ENCODE peak calls at places on chromosomes 11 and 22, in seven cellular contexts. V is gastrocnemius medialis; Z is stimulated activated CD4-positive, alpha-beta T cell treated with anti-CD3 and anti-CD28 coated beads, TNF-alpha, amount 100 ng/mL, for 1 hour; B is LoVo; S is left ventricle myocardium superior; I is activated T-cell treated with anti-CD3 and anti-CD28 coated beads for 1 hour; A is GM06990. D is an unnamed sample.

GRCh38 chr22:47098121-47098520 is 335.7 kb downstream of the TBC1D22A start:
- DNase-seq in V (no peak), Z (no peak), B (no peak), S (no peak), I (no peak), A (no peak), D (no peak)

GRCh38 chr22:44436656-44437492 is 61.2 kb downstream of the RTL6 start:
- DNase-seq in V (no peak), Z (no peak), B (no peak), S (no peak), I (no peak), A (no peak), D (no peak)

GRCh38 chr11:33869511-33870422 is 22.1 kb downstream of the LMO2 start:
- DNase-seq in V (peak; percentile 31), Z (no peak), B (peak; percentile 38), S (peak; percentile 62), I (no peak), A (peak; percentile 68), D (no peak)

GRCh38 chr22:17806437-17806836 is 32.2 kb upstream of the BID start:
- DNase-seq in V (no peak), Z (no peak), B (no peak), S (no peak), I (no peak), A (no peak), D (no peak)

GRCh38 chr11:5129457-5129877 is 8.7 kb downstream of the OR52A5 start:
- DNase-seq in V (no peak), Z (no peak), B (no peak), S (no peak), I (no peak), A (no peak), D (no peak)

GRCh38 chr22:35208003-35208402 is 49.3 kb upstream of the HMGXB4 start:
- DNase-seq in V (no peak), Z (no peak), B (no peak), S (no peak), I (no peak), A (no peak), D (no peak)

GRCh38 chr11:45079567-45079942 is 66.9 kb upstream of the PRDM11 start:
- DNase-seq in V (no peak), Z (no peak), B (no peak), S (no peak), I (no peak), A (no peak), D (no peak)

GRCh38 chr22:27779650-27780049 is 21.9 kb downstream of the MN1 start:
- DNase-seq in V (no peak), Z (no peak), B (no peak), S (no peak), I (no peak), A (no peak), D (no peak)

GRCh38 chr11:66855574-66856495 is 1.0 kb upstream of the LRFN4 start:
- DNase-seq in V (peak; percentile 90), Z (peak; percentile 30), B (peak; percentile 95), S (peak; percentile 98), I (peak; percentile 55), A (peak; percentile 92), D (peak; percentile 54)

GRCh38 chr22:48146426-48146825 is 1384.0 kb downstream of the TBC1D22A start:
- DNase-seq in V (no peak), Z (no peak), B (no peak), S (no peak), I (no peak), A (no peak), D (no peak)

GRCh38 chr11:38971141-38971540 is 2373.1 kb upstream of the RAG2 start:
- DNase-seq in V (no peak), Z (no peak), B (no peak), S (no peak), I (no peak), A (no peak), D (no peak)

GRCh38 chr22:24441406-24442351 is 14.3 kb downstream of the ADORA2A start:
- DNase-seq in V (no peak), Z (no peak), B (no peak), S (peak; percentile 64), I (no peak), A (no peak), D (no peak)

GRCh38 chr11:76798202-76798581 is 15.0 kb downstream of the TSKU start:
- DNase-seq in V (no peak), Z (no peak), B (no peak), S (no peak), I (no peak), A (no peak), D (no peak)

GRCh38 chr22:46748948-46749681 is 11.1 kb upstream of the CERK start:
- DNase-seq in V (no peak), Z (peak; percentile 50), B (no peak), S (peak; percentile 35), I (peak; percentile 65), A (no peak), D (no peak)

GRCh38 chr11:69953356-69953755 is 124.8 kb upstream of the ANO1 start:
- DNase-seq in V (no peak), Z (no peak), B (no peak), S (peak; percentile 12), I (no peak), A (no peak), D (no peak)

GRCh38 chr11:74754507-74755255 is 6.0 kb downstream of the RNF169 start:
- DNase-seq in V (no peak), Z (no peak), B (no peak), S (no peak), I (no peak), A (no peak), D (no peak)

GRCh38 chr22:18968011-18968749 is 32.1 kb upstream of the PRODH start:
- DNase-seq in V (no peak), Z (no peak), B (no peak), S (peak; percentile 62), I (no peak), A (no peak), D (no peak)

GRCh38 chr11:68545796-68546195 is 85.2 kb downstream of the PPP6R3 start:
- DNase-seq in V (no peak), Z (no peak), B (no peak), S (no peak), I (no peak), A (no peak), D (no peak)

GRCh38 chr22:16959345-16959930 is 48.6 kb downstream of the GAB4 start:
- DNase-seq in V (no peak), Z (no peak), B (no peak), S (no peak), I (no peak), A (no peak), D (no peak)

GRCh38 chr11:108568183-108568858 is 25.2 kb downstream of the EXPH5 start:
- DNase-seq in V (no peak), Z (no peak), B (no peak), S (peak; percentile 39), I (no peak), A (no peak), D (no peak)

GRCh38 chr11:117808768-117809167 is 11.8 kb upstream of the DSCAML1 start:
- DNase-seq in V (no peak), Z (no peak), B (no peak), S (peak; percentile 59), I (no peak), A (no peak), D (no peak)

GRCh38 chr11:10518123-10518522 is 22.9 kb downstream of the RNF141 start:
- DNase-seq in V (no peak), Z (no peak), B (no peak), S (no peak), I (no peak), A (no peak), D (no peak)

GRCh38 chr11:96306933-96307747 is 35.9 kb downstream of the MAML2 start:
- DNase-seq in V (peak; percentile 54), Z (no peak), B (peak; percentile 94), S (peak; percentile 49), I (no peak), A (no peak), D (no peak)

D was measured in activated CD8-positive, alpha-beta memory T cell treated with anti-CD3 and anti-CD28 coated beads for 4 hours.